ENCODE peak calls at places on chromosome 5, in ten cellular contexts. J is endodermal cell; L is choroid plexus epithelial cell; W is endothelial cell; C is kidney; P is astrocyte of the spinal cord; Q is kidney epithelial cell; Y is CD4-positive, alpha-beta T cell; H is AG09309; S is AG04450. O is an unnamed sample.

GRCh38 chr5:7904170-7904569 is 35.2 kb downstream of the MTRR start:
- DNase-seq in Y (no peak), W (no peak), H (peak; percentile 33), Q (peak; percentile 21), L (peak; percentile 83), P (peak; percentile 61), C (no peak), J (no peak), S (peak; percentile 15), O (peak; percentile 67)

GRCh38 chr5:111243353-111243752 is 19.2 kb downstream of the CAMK4 start:
- DNase-seq in J (no peak), W (no peak), H (no peak), Y (no peak), L (no peak), P (no peak), Q (no peak), S (no peak), C (no peak), O (no peak)

GRCh38 chr5:73213566-73213998 is 40.6 kb downstream of the TMEM174 start:
- DNase-seq in J (peak; percentile 60), W (no peak), L (peak; percentile 93), Y (no peak), C (peak; percentile 80), Q (peak; percentile 80), S (peak; percentile 82), P (peak; percentile 91), H (peak; percentile 68), O (peak; percentile 85)

GRCh38 chr5:168282120-168282519 is 9.3 kb upstream of the WWC1 start:
- DNase-seq in P (peak; percentile 22), Y (no peak), S (peak; percentile 51), J (peak; percentile 69), H (no peak), C (no peak), W (no peak), L (peak; percentile 87), Q (no peak), O (peak; percentile 85)

GRCh38 chr5:126450388-126450787 is 27.2 kb downstream of the GRAMD2B start:
- DNase-seq in Q (no peak), Y (no peak), P (no peak), J (no peak), W (no peak), S (no peak), L (peak; percentile 45), H (no peak), C (no peak), O (peak; percentile 55)

GRCh38 chr5:139155333-139155732 is 42.8 kb downstream of the SIL1 start:
- DNase-seq in Y (no peak), J (no peak), L (no peak), C (no peak), W (no peak), Q (no peak), H (no peak), P (no peak), S (no peak), O (no peak)

GRCh38 chr5:151903243-151903653 is 21.4 kb downstream of the GLRA1 start:
- DNase-seq in C (no peak), S (no peak), Y (no peak), L (peak; percentile 30), Q (no peak), W (no peak), J (peak; percentile 80), P (no peak), H (no peak), O (no peak)

GRCh38 chr5:360277-361027 is 38.9 kb downstream of the AHRR start:
- DNase-seq in Y (no peak), P (no peak), W (no peak), C (peak; percentile 17), S (no peak), L (no peak), Q (no peak), H (no peak), J (no peak), O (no peak)

GRCh38 chr5:89437450-89438435 is 554.8 kb upstream of the MEF2C start:
- DNase-seq in S (no peak), Y (no peak), C (no peak), H (no peak), W (no peak), J (no peak), L (peak; percentile 45), Q (peak; percentile 14), P (peak; percentile 48), O (no peak)

GRCh38 chr5:52786391-52786790 is 1.3 kb upstream of the ITGA1 start:
- DNase-seq in L (no peak), P (no peak), J (no peak), Y (no peak), Q (no peak), C (no peak), H (no peak), W (no peak), S (no peak), O (no peak)

GRCh38 chr5:52787600-52788504 is at the start of the genes ITGA1 and PELO:
- DNase-seq in J (peak; percentile 92), S (peak; percentile 59), H (peak; percentile 39), W (peak; percentile 84), L (peak; percentile 82), Q (no peak), P (peak; percentile 75), Y (peak; percentile 8), C (peak; percentile 93), O (peak; percentile 83)

GRCh38 chr5:52788505-52788821 is 747 bp downstream of the ITGA1 start:
- DNase-seq in L (no peak), P (no peak), Q (no peak), Y (no peak), W (no peak), H (no peak), S (no peak), J (no peak), C (no peak), O (no peak)

GRCh38 chr5:52789378-52789777 is 1.7 kb downstream of the ITGA1 start:
- DNase-seq in W (no peak), J (no peak), Q (no peak), L (no peak), Y (no peak), C (no peak), S (no peak), P (no peak), H (no peak), O (no peak)

DNA sequence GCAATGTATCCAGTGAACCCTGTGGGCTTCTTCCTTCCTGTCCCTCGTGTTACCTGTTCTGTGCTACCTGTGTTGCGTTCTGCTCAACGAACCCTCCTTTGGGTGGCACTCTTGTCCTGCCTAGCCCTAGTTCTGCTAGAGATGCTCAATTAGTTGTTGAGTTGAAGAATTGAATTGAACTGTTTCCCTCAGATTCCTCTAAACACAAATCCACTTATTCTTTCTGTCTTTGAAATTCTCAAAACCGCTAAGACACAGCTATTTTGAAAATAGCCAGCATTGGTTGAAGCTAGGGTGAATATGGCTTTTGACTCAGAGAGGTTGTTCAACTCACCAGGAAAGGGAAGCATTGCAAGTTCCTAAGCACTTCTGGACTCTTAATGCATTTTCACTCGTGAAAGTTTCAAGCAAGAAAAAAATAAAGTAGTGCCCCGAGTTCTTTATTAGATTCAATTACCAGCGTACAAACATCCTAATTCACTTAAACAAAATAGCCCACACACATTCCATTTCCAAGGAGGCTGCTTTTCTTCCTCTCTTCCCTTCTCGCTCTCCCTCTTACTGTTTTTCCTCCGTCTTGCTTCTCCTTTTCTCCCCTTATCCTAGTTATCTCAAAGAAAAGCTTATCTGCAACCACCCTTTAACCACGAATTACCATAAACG is 648 bp upstream of the ITGA1 start:
- DNase-seq in W (no peak), J (peak; percentile 69), L (peak; percentile 50), Y (peak; percentile 22), S (no peak), Q (no peak), P (peak; percentile 26), H (no peak), C (no peak), O (peak; percentile 70)
- TF ChIP-seq CTCF in W (no peak), J (peak; percentile 63), L (peak; percentile 45), Y (peak; percentile 54), S (no peak), Q (peak; percentile 57), P (peak; percentile 31), H (peak; percentile 16), C (peak; percentile 69), O (peak; percentile 28)

GRCh38 chr5:6251579-6252102 is 126.7 kb downstream of the MED10 start:
- DNase-seq in C (no peak), H (no peak), Q (no peak), P (no peak), S (no peak), Y (no peak), L (no peak), J (no peak), W (no peak), O (no peak)
- TF ChIP-seq CTCF in C (no peak), H (no peak), Q (no peak), P (no peak), S (no peak), Y (no peak), L (no peak), J (no peak), W (no peak), O (no peak)

GRCh38 chr5:135486679-135487395 is 34.7 kb upstream of the TIFAB start:
- DNase-seq in S (no peak), J (no peak), Y (no peak), H (no peak), W (no peak), Q (no peak), P (no peak), L (no peak), C (no peak), O (no peak)

GRCh38 chr5:135489466-135490244 is 37.5 kb upstream of the TIFAB start:
- DNase-seq in L (no peak), P (peak; percentile 7), H (no peak), W (no peak), Y (no peak), J (peak; percentile 73), Q (no peak), C (no peak), S (no peak), O (no peak)

GRCh38 chr5:135486131-135486530 is 34.0 kb upstream of the TIFAB start:
- DNase-seq in J (no peak), Q (no peak), W (no peak), P (no peak), Y (no peak), S (no peak), L (no peak), C (no peak), H (no peak), O (no peak)

GRCh38 chr5:135488727-135489465 is 36.7 kb upstream of the TIFAB start:
- DNase-seq in P (peak; percentile 84), C (no peak), W (peak; percentile 52), S (peak; percentile 45), Q (peak; percentile 21), J (peak; percentile 94), Y (no peak), H (no peak), L (peak; percentile 49), O (peak; percentile 89)

GRCh38 chr5:135487839-135488514 is 35.8 kb upstream of the TIFAB start:
- DNase-seq in Y (no peak), J (peak; percentile 53), C (no peak), Q (no peak), H (no peak), P (no peak), S (no peak), L (no peak), W (no peak), O (no peak)
- TF ChIP-seq CTCF in Y (no peak), J (peak; percentile 46), C (no peak), Q (no peak), H (no peak), P (no peak), S (peak; percentile 25), L (no peak), W (no peak), O (no peak)

GRCh38 chr5:78157001-78157400 is 137.5 kb downstream of the AP3B1 start:
- DNase-seq in W (no peak), S (no peak), H (no peak), L (no peak), C (no peak), Q (no peak), J (no peak), Y (no peak), P (no peak), O (no peak)

GRCh38 chr5:78162253-78162862 is 132.1 kb downstream of the AP3B1 start:
- DNase-seq in C (no peak), H (peak; percentile 5), W (peak; percentile 31), Q (peak; percentile 12), J (no peak), S (no peak), P (peak; percentile 31), Y (no peak), L (peak; percentile 71), O (peak; percentile 55)
- TF ChIP-seq CTCF in C (peak; percentile 55), H (peak; percentile 45), W (peak; percentile 32), Q (peak; percentile 53), J (peak; percentile 90), S (peak; percentile 60), P (peak; percentile 52), Y (no peak), L (peak; percentile 65), O (peak; percentile 36)